ENCODE peak calls at places on chromosomes 7 and 10, in eight cellular contexts. G, J, I, P, O, K, E and A are unnamed samples.
A peak's percentile ranks its signal among the peaks of the same experiment; 100 is the strongest.

GRCh38 chr7:66697451-66698438 is 42.8 kb upstream of the RABGEF1 start:
- DNase-seq in I (peak; percentile 82), O (peak; percentile 48), P (no peak), J (no peak), G (peak; percentile 86), K (no peak), E (no peak), A (no peak)

GRCh38 chr7:133358728-133359127 is 105.8 kb downstream of the EXOC4 start:
- DNase-seq in G (no peak), I (no peak), K (no peak), E (no peak), O (no peak), J (no peak), P (no peak), A (no peak)

GRCh38 chr7:131123991-131124629 is 203.6 kb upstream of the MKLN1 start:
- DNase-seq in P (no peak), K (no peak), G (no peak), I (no peak), E (no peak), J (no peak), O (no peak), A (no peak)

GRCh38 chr10:119006451-119007210 is 22.9 kb upstream of the NANOS1 start:
- DNase-seq in K (no peak), E (peak; percentile 96), O (no peak), I (peak; percentile 94), G (peak; percentile 78), P (no peak), J (peak; percentile 77), A (peak; percentile 97)

GRCh38 chr7:111320133-111320532 is 229.2 kb downstream of the LRRN3 start:
- DNase-seq in E (no peak), K (no peak), O (no peak), P (no peak), I (no peak), J (no peak), G (no peak), A (no peak)

GRCh38 chr10:70765794-70766594 is 19.2 kb downstream of the TBATA start:
- DNase-seq in P (no peak), K (no peak), G (no peak), I (peak; percentile 27), J (no peak), O (no peak), E (no peak), A (no peak)

GRCh38 chr10:123746016-123746415 is 79.9 kb downstream of the GPR26 start:
- DNase-seq in O (no peak), E (no peak), G (no peak), I (no peak), J (no peak), P (no peak), K (no peak), A (no peak)

GRCh38 chr10:48614481-48615383 is 9.9 kb upstream of the ARHGAP22 start:
- DNase-seq in I (no peak), K (no peak), P (no peak), E (no peak), O (no peak), G (no peak), J (no peak), A (no peak)

GRCh38 chr10:88853155-88853554 is 1.5 kb upstream of the ANKRD22 start:
- DNase-seq in G (no peak), E (no peak), O (no peak), I (no peak), P (no peak), K (no peak), J (no peak), A (no peak)

GRCh38 chr7:52956379-52956915 is 79.0 kb upstream of the POM121L12 start:
- DNase-seq in I (no peak), K (no peak), E (no peak), P (peak; percentile 38), G (no peak), O (no peak), J (no peak), A (no peak)

GRCh38 chr7:68684246-68684850 is 913.9 kb upstream of the AUTS2 start:
- DNase-seq in I (no peak), E (no peak), P (peak; percentile 50), G (no peak), O (no peak), K (no peak), J (no peak), A (no peak)

GRCh38 chr10:44384601-44385422 is at the start of gene CXCL12:
- DNase-seq in K (no peak), P (peak; percentile 34), O (peak; percentile 59), G (peak; percentile 74), J (peak; percentile 57), I (peak; percentile 73), E (no peak), A (no peak)

GRCh38 chr10:4260483-4260882 is 475.5 kb upstream of the KLF6 start:
- DNase-seq in O (no peak), K (no peak), J (no peak), E (no peak), I (no peak), G (no peak), P (no peak), A (no peak)

GRCh38 chr7:137923380-137923779 is 76.6 kb upstream of the DGKI start:
- DNase-seq in J (no peak), G (no peak), K (no peak), O (no peak), I (no peak), P (no peak), E (no peak), A (no peak)

GRCh38 chr7:47285860-47286491 is 295.9 kb downstream of the TNS3 start:
- DNase-seq in G (no peak), I (peak; percentile 53), K (no peak), E (no peak), P (no peak), O (peak; percentile 22), J (peak; percentile 55), A (no peak)

GRCh38 chr10:132054564-132054963 is 11.2 kb upstream of the JAKMIP3 start:
- DNase-seq in O (no peak), G (no peak), J (no peak), I (no peak), E (no peak), P (no peak), K (no peak), A (no peak)

GRCh38 chr10:32139223-32140073 is 83.2 kb upstream of the KIF5B start:
- DNase-seq in I (peak; percentile 89), P (peak; percentile 22), G (peak; percentile 95), O (peak; percentile 86), E (peak; percentile 86), J (peak; percentile 94), K (peak; percentile 82), A (peak; percentile 71)
- H3K4me3 ChIP-seq in I (no peak overlapping the region), P (no peak overlapping the region), G (no peak overlapping the region), O (no peak overlapping the region), E (no peak overlapping the region), J (no peak overlapping the region), K (no peak overlapping the region), A (no peak overlapping the region)

GRCh38 chr7:101923276-101923985 is 106.0 kb downstream of the CUX1 start:
- DNase-seq in E (no peak), J (no peak), G (peak; percentile 44), I (peak; percentile 65), O (no peak), K (peak; percentile 18), P (no peak), A (no peak)

GRCh38 chr7:101924171-101924570 is 106.7 kb downstream of the CUX1 start:
- DNase-seq in J (no peak), E (no peak), K (no peak), O (peak; percentile 61), P (no peak), G (peak; percentile 77), I (peak; percentile 83), A (no peak)

GRCh38 chr7:101926265-101926664 is 108.8 kb downstream of the CUX1 start:
- DNase-seq in P (no peak), K (no peak), E (no peak), G (peak; percentile 10), O (no peak), I (peak; percentile 20), J (no peak), A (no peak)

GRCh38 chr7:101932053-101932452 is 114.6 kb downstream of the CUX1 start:
- DNase-seq in K (no peak), I (peak; percentile 61), G (peak; percentile 30), J (no peak), O (no peak), E (no peak), P (no peak), A (no peak)

GRCh38 chr7:101927389-101928306 is 110.2 kb downstream of the CUX1 start:
- DNase-seq in G (peak; percentile 43), J (no peak), K (peak; percentile 46), E (no peak), O (peak; percentile 64), P (no peak), I (peak; percentile 63), A (no peak)
- H3K27ac ChIP-seq in G (no peak overlapping the region), J (peak overlapping the region; percentile 65), K (no peak overlapping the region), E (no peak overlapping the region), O (peak overlapping the region; percentile 78), P (peak overlapping the region; percentile 51), I (peak overlapping the region; percentile 93), A (no peak overlapping the region)

GRCh38 chr10:90133606-90134005 is 432.2 kb downstream of the KIF20B start:
- DNase-seq in J (no peak), P (no peak), K (no peak), G (no peak), I (no peak), E (no peak), O (no peak), A (no peak)

GRCh38 chr10:90136731-90137316 is 435.4 kb downstream of the KIF20B start:
- DNase-seq in J (no peak), E (no peak), G (no peak), P (no peak), K (no peak), I (no peak), O (no peak), A (no peak)

DNA sequence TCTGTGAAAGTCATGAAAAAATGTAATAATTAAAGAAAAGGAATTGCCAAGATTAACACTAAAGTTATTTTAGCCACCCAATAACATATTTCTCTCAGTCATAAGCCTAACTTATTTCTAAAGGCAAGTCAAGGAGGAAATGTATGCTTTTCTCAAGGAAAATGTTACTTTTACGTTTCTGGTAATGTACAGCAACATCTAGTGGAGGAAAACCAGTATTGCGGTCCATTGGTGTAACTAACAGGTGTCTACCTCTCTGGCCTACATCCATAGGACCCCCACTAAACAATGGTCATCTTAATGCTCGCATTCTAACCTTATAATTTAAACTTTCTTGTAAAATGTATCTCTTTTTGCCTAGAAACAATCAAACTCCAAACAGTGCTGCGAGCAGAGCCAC is 437.5 kb downstream of the KIF20B start:
- DNase-seq in I (no peak), G (no peak), P (peak; percentile 23), J (no peak), E (no peak), K (no peak), O (no peak), A (no peak)
- H3K9me3 ChIP-seq in I (peaks cover 24% of the 10 kb centered on the region), G (peaks cover 5% of the 10 kb centered on the region), P (no peaks in the 10 kb centered on the region), J (peaks cover 16% of the 10 kb centered on the region), E (peaks cover 6% of the 10 kb centered on the region), K (peaks cover 36% of the 10 kb centered on the region), O (peaks cover 44% of the 10 kb centered on the region), A (peaks cover 18% of the 10 kb centered on the region)

GRCh38 chr10:110862961-110863360 is 8.8 kb upstream of the PDCD4 start:
- DNase-seq in O (no peak), G (no peak), E (no peak), P (no peak), J (no peak), I (no peak), K (no peak), A (no peak)
- H3K4me3 ChIP-seq in O (no peak overlapping the region), G (no peak overlapping the region), E (no peak overlapping the region), P (no peak overlapping the region), J (no peak overlapping the region), I (no peak overlapping the region), K (no peak overlapping the region), A (no peak overlapping the region)